ENCODE peak calls at places on chromosomes 6 and 20, in five cellular contexts. I is transverse colon, G is left cardiac atrium, U is Calu3, X is frontal cortex. M is an unnamed sample.

GRCh38 chr6:158631678-158632537 is 12.6 kb downstream of the DYNLT1 start:
- DNase-seq in I (peak), U (peak), X (no peak), G (peak), M (no peak)

GRCh38 chr6:148183776-148184175 is 158.9 kb upstream of the SASH1 start:
- DNase-seq in X (no peak), U (no peak), I (no peak), G (no peak), M (no peak)

GRCh38 chr6:113359155-113360140 is 497.7 kb upstream of the MARCKS start:
- DNase-seq in G (no peak), I (no peak), U (peak), X (no peak), M (no peak)

GRCh38 chr6:5471044-5471443 is 209.7 kb downstream of the FARS2 start:
- DNase-seq in G (peak), U (no peak), I (peak), X (peak), M (peak)

GRCh38 chr6:135633573-135633972 is 136.0 kb upstream of the AHI1 start:
- DNase-seq in X (no peak), G (no peak), I (no peak), U (no peak), M (no peak)

GRCh38 chr20:21516861-21517565 is 3.1 kb upstream of the NKX2-2 start:
- DNase-seq in X (peak), I (no peak), G (no peak), U (no peak), M (no peak)

GRCh38 chr6:166515072-166515810 is 71.2 kb downstream of the RAMACL start:
- DNase-seq in X (peak), U (peak), I (peak), G (peak), M (no peak)

GRCh38 chr6:53431704-53432103 is 83.0 kb upstream of the ELOVL5 start:
- DNase-seq in G (no peak), I (no peak), X (no peak), U (no peak), M (no peak)

GRCh38 chr6:45428734-45429133 is 51.0 kb upstream of the SUPT3H start:
- DNase-seq in G (no peak), U (no peak), I (no peak), X (no peak), M (no peak)

GRCh38 chr6:105688573-105688972 is 285.7 kb upstream of the PREP start:
- DNase-seq in U (no peak), X (no peak), G (no peak), I (no peak), M (no peak)

GRCh38 chr6:165663283-165663735 is 268 bp upstream of the PDE10A start:
- DNase-seq in X (peak), G (peak), I (no peak), U (peak), M (peak)

GRCh38 chr6:135423649-135424128 is 73.9 kb downstream of the AHI1 start:
- DNase-seq in G (no peak), I (no peak), U (peak), X (no peak), M (no peak)

GRCh38 chr6:106628658-106629102 is 618 bp downstream of the RTN4IP1 start:
- DNase-seq in I (no peak), U (no peak), G (no peak), X (no peak), M (no peak)

GRCh38 chr6:82363368-82364086 is at the start of gene TPBG:
- DNase-seq in G (peak), X (peak), I (peak), U (peak), M (peak)

GRCh38 chr6:31737315-31738047 is 1.2 kb upstream of the CLIC1 start:
- DNase-seq in I (peak), U (peak), X (no peak), G (no peak), M (no peak)

GRCh38 chr20:46635514-46636091 is 15.7 kb downstream of the SLC13A3 start:
- DNase-seq in G (no peak), I (no peak), U (peak), X (no peak), M (no peak)

GRCh38 chr6:19796452-19796851 is 40.7 kb upstream of the ID4 start:
- DNase-seq in I (no peak), G (no peak), X (no peak), U (no peak), M (no peak)

GRCh38 chr20:17835240-17835940 is 133.2 kb downstream of the SNX5 start:
- DNase-seq in I (peak), G (peak), X (no peak), U (no peak), M (no peak)

GRCh38 chr6:169635345-169635744 is 66.5 kb downstream of the WDR27 start:
- DNase-seq in I (no peak), U (no peak), X (no peak), G (no peak), M (no peak)

GRCh38 chr6:87832025-87832825 is 130.2 kb upstream of the AKIRIN2 start:
- DNase-seq in U (no peak), I (no peak), G (no peak), X (peak), M (no peak)

GRCh38 chr6:74249658-74250057 is 553.7 kb downstream of the CD109 start:
- DNase-seq in U (no peak), X (no peak), I (no peak), G (no peak), M (no peak)

GRCh38 chr6:140537211-140537610 is 1162.8 kb upstream of the CITED2 start:
- DNase-seq in U (no peak), X (no peak), G (no peak), I (no peak), M (no peak)

GRCh38 chr6:163585932-163586437 is 171.5 kb downstream of the QKI start:
- DNase-seq in X (no peak), G (peak), I (no peak), U (peak), M (peak)

GRCh38 chr20:17653835-17654648 is 28.0 kb downstream of the RRBP1 start:
- DNase-seq in X (no peak), I (no peak), G (peak), U (no peak), M (no peak)

GRCh38 chr6:151914475-151914874 is 107.0 kb downstream of the ESR1 start:
- DNase-seq in G (no peak), I (no peak), X (no peak), U (no peak), M (no peak)

GRCh38 chr20:38414769-38415450 is 20.2 kb downstream of the SNHG17 start:
- DNase-seq in G (no peak), X (no peak), I (no peak), U (no peak), M (no peak)

GRCh38 chr6:125307150-125307838 is 5.5 kb upstream of the HDDC2 start:
- DNase-seq in G (no peak), U (peak), I (no peak), X (no peak), M (no peak)

GRCh38 chr6:6680524-6680923 is 92.0 kb downstream of the LY86 start:
- DNase-seq in G (no peak), U (no peak), I (no peak), X (no peak), M (no peak)

GRCh38 chr6:52644246-52644645 is 26.7 kb upstream of the TMEM14A start:
- DNase-seq in U (no peak), I (no peak), G (no peak), X (no peak), M (no peak)